ENCODE peak calls at places on chromosomes 13 and 19, in six cellular contexts. F, M, Q, Y, Z and X are unnamed samples.
A peak's percentile ranks its signal among the peaks of the same experiment; 100 is the strongest.

GRCh38 chr19:13902993-13903555 is 2.8 kb downstream of the BRME1 start:
- DNase-seq in F (peak; percentile 40), M (no peak), Q (peak; percentile 57), Y (no peak), Z (no peak), X (peak; percentile 21)

GRCh38 chr13:94384217-94384905 is 95.1 kb downstream of the DCT start:
- DNase-seq in F (no peak), M (no peak), Q (no peak), Y (no peak), Z (no peak), X (no peak)

GRCh38 chr13:113298001-113298945 is 1.2 kb downstream of the LAMP1 start:
- DNase-seq in F (no peak), M (no peak), Q (no peak), Y (no peak), Z (no peak), X (peak; percentile 14)

GRCh38 chr19:39154626-39155100 is 29.1 kb downstream of the PAK4 start:
- DNase-seq in F (peak; percentile 51), M (peak; percentile 56), Q (no peak), Y (peak; percentile 76), Z (no peak), X (no peak)

GRCh38 chr19:309206-309565 is 18.0 kb upstream of the PLPP2 start:
- DNase-seq in F (no peak), M (no peak), Q (no peak), Y (no peak), Z (no peak), X (no peak)

GRCh38 chr13:43751624-43752023 is 35.1 kb downstream of the ENOX1 start:
- DNase-seq in F (no peak), M (no peak), Q (no peak), Y (no peak), Z (no peak), X (no peak)

GRCh38 chr19:35869327-35870123 is 1.2 kb downstream of the APLP1 start:
- DNase-seq in F (peak; percentile 98), M (peak; percentile 97), Q (peak; percentile 94), Y (peak; percentile 89), Z (peak; percentile 41), X (peak; percentile 80)

GRCh38 chr19:10896851-10897526 is 25.6 kb downstream of the CARM1 start:
- DNase-seq in F (peak; percentile 30), M (no peak), Q (no peak), Y (no peak), Z (peak; percentile 31), X (no peak)

GRCh38 chr19:36060430-36060829 is 5.7 kb downstream of the WDR62 start:
- DNase-seq in F (peak; percentile 68), M (peak; percentile 54), Q (peak; percentile 51), Y (peak; percentile 42), Z (no peak), X (peak; percentile 69)

GRCh38 chr13:99970761-99971575 is 599 bp downstream of the ZIC5 start:
- DNase-seq in F (peak; percentile 61), M (peak; percentile 73), Q (peak; percentile 84), Y (peak; percentile 63), Z (no peak), X (no peak)

GRCh38 chr19:35643255-35644205 is 2.0 kb downstream of the ETV2 start:
- DNase-seq in F (peak; percentile 94), M (peak; percentile 90), Q (peak; percentile 93), Y (peak; percentile 81), Z (peak; percentile 77), X (peak; percentile 82)

GRCh38 chr13:50608357-50608756 is 235.1 kb downstream of the DLEU7 start:
- DNase-seq in F (no peak), M (no peak), Q (no peak), Y (no peak), Z (no peak), X (no peak)

GRCh38 chr19:40450664-40451063 is 6.5 kb upstream of the SERTAD3 start:
- DNase-seq in F (no peak), M (no peak), Q (no peak), Y (no peak), Z (no peak), X (no peak)

GRCh38 chr13:96821971-96822370 is 172.3 kb downstream of the OXGR1 start:
- DNase-seq in F (no peak), M (no peak), Q (no peak), Y (no peak), Z (no peak), X (no peak)

GRCh38 chr19:44925114-44925891 is 10.9 kb downstream of the APOC1 start:
- DNase-seq in F (no peak), M (no peak), Q (no peak), Y (no peak), Z (peak; percentile 95), X (no peak)

GRCh38 chr19:12954150-12954962 is 2.7 kb downstream of the GADD45GIP1 start:
- DNase-seq in F (no peak), M (no peak), Q (no peak), Y (no peak), Z (no peak), X (no peak)

GRCh38 chr13:30881191-30881651 is 24.9 kb upstream of the MEDAG start:
- DNase-seq in F (no peak), M (no peak), Q (no peak), Y (no peak), Z (no peak), X (no peak)

DNA sequence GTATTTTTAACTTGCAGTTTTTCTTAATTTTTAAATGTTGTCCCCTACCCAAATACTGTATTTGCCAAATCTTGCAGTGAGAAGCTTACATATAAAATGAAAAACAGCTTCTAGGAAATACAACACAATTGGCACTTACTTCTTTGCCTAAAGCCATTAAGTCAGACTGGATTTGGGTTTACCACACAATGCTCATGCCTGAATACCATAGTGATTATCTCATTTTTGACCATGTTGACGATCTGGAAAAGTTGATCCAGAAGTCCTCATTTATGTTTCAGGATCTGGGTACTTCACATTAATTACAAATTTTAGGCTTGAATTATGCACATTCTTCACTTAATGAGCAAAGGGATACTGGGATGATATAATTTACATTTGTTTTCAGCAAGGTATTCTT is 2.4 kb downstream of the RNF6 start:
- DNase-seq in F (no peak), M (no peak), Q (no peak), Y (no peak), Z (no peak), X (no peak)
- TF ChIP-seq JUN in F (no peak), M (no peak), Q (no peak), Y (no peak), Z (no peak), X (no peak)

DNA sequence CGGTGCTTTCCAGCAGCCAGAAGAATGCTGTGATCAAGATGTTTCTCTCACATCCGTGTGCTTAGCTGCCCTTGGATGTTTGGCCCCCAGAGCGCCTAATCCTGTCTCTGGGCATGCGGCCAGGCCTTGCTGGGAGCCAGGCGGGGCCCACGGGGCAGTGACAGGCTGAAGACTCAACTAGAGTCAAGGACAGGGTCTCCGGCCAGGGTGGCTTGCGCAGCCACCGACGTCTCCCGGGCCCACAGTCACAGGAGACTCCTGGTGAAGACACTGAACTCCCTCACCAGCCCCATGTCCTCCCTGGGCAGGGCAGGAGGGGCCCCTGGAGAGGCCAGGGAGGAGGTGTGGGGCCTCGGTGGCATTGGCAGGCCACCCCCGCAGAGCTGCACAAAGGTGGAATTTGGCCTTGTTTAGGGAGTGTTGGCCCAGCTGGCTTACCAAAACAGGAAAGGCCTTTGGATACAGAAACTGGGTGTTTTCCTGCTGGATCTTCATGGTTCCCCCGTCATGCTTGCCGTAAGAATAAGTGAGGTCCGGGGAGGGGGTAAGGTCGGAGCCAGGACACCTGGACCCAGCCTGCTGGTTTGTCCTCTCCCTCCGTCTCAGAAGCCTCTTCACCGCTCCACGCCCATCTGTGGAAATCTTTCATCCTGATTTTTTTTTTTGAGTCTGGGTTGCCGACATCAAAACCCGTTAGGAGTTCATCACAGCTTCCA is 10.0 kb upstream of the NDUFS7 start:
- DNase-seq in F (no peak), M (no peak), Q (no peak), Y (no peak), Z (peak; percentile 90), X (no peak)
- TF ChIP-seq JUN in F (no peak), M (no peak), Q (no peak), Y (no peak), Z (peak; percentile 43), X (no peak)

DNA sequence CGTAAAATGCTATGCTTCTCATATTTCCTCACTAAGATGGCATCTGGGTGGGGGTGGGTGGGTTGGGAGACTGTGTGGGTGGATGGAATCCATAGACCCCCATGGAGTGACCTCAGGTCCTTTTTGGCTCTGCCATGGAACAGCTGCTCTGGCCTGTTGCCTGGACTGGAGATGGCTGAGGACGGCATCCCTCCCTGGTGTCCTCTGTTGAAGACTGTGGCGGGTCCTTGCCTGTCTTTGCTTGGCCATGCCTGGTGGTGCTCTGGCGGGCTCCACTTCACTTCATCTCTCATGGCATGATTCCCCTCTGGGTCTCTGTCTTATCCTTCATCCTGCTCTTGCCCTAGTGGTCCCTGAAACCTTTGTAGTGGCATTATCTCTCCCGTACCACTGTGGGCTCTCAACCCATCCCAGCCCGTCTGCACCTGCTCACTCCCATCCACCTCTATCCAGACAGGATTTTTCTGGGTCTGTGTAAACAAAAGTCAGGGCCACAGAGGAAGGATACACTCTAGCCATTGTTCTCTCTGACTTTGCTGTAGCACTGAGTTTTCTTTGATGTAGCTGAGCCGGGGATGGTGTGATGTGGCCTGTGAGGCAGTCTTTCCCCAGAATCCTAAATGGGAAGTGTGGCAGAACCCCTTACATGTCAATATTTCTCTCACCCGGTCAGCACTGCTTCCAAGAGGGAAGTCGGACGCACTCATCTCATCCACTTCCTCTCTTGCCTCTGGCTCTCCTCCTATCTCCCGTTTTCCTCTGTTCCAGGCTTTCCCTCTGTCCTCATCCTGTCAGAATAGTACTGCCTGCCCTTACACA is 36.1 kb downstream of the WDFY2 start:
- DNase-seq in F (no peak), M (no peak), Q (no peak), Y (no peak), Z (peak; percentile 98), X (peak; percentile 15)
- TF ChIP-seq JUN in F (no peak), M (no peak), Q (no peak), Y (no peak), Z (peak; percentile 24), X (no peak)

DNA sequence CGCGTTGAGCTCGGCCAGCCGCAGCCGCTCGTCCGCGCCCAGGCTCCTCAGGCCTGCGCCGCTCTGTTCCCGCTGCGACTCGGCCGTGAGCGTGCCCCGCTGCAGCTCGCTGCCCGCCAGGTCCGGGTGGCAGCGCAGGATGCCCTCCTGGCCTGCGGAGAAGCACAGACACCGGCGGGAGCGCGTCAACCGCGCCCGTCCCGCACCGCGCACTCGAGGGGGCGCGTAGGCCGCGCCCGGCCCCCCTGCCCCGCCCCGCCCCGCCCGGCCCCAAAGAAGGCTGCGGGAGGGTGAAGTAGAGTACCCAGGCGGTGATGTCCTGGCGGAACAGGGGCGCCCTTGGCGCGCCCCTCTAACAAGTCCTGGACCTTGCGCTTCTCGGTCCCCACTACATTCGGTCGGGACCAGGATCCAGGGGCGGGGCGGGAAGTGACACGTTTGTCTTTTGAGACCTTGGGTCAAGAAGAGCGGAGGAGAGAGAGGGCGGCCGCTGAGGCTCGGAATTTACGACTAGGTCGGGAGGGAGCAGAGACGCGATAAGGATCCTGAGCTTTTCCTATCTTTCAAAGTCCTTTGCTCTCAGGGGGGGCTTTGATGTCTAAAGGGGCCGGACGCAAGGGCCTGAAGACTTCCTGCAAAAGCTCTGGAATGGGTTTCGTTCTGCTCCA is 9.3 kb upstream of the CDX2 start:
- DNase-seq in F (no peak), M (peak; percentile 65), Q (peak; percentile 73), Y (no peak), Z (no peak), X (no peak)
- TF ChIP-seq JUN in F (no peak), M (no peak), Q (no peak), Y (no peak), Z (no peak), X (no peak)

GRCh38 chr19:49988433-49988832 is 27.5 kb upstream of the SIGLEC11 start:
- DNase-seq in F (no peak), M (no peak), Q (no peak), Y (no peak), Z (no peak), X (no peak)
- TF ChIP-seq JUN in F (no peak), M (no peak), Q (no peak), Y (no peak), Z (no peak), X (no peak)

GRCh38 chr19:8459520-8460260 is 14.9 kb downstream of the HNRNPM start:
- DNase-seq in F (peak; percentile 52), M (no peak), Q (no peak), Y (no peak), Z (peak; percentile 29), X (peak; percentile 43)
- TF ChIP-seq JUN in F (no peak), M (no peak), Q (no peak), Y (no peak), Z (no peak), X (no peak)